ENCODE peak calls at places on chromosomes 6 and 20, in eight cellular contexts. One of them, this sample, is unnamed.

GRCh38 chr6:16683524-16684194 is 77.6 kb downstream of the ATXN1 start:
- DNase-seq in K562: no peak
- DNase-seq in HCT116: peak
- DNase-seq in A549: peak
- DNase-seq in GM12878: no peak
- DNase-seq in HepG2: peak
- DNase-seq in NB4: peak
- DNase-seq in H1: no peak
- DNase-seq in this sample: peak

GRCh38 chr6:45163952-45164766 is 164.0 kb upstream of the RUNX2 start:
- DNase-seq in GM12878: peak
- DNase-seq in H1: no peak
- DNase-seq in K562: no peak
- DNase-seq in HCT116: peak
- DNase-seq in HepG2: no peak
- DNase-seq in NB4: no peak
- DNase-seq in A549: no peak
- DNase-seq in this sample: no peak

GRCh38 chr6:3442444-3443220 is 14.2 kb downstream of the SLC22A23 start:
- DNase-seq in HCT116: no peak
- DNase-seq in H1: no peak
- DNase-seq in GM12878: no peak
- DNase-seq in A549: peak
- DNase-seq in NB4: no peak
- DNase-seq in K562: peak
- DNase-seq in HepG2: no peak
- DNase-seq in this sample: no peak

GRCh38 chr6:75285156-75285639 is 606 bp upstream of the TMEM30A start:
- DNase-seq in A549: no peak
- DNase-seq in HepG2: no peak
- DNase-seq in NB4: peak
- DNase-seq in HCT116: no peak
- DNase-seq in GM12878: no peak
- DNase-seq in K562: no peak
- DNase-seq in H1: no peak
- DNase-seq in this sample: no peak

GRCh38 chr6:158072083-158072721 is 90.5 kb downstream of the SYNJ2 start:
- DNase-seq in K562: peak
- DNase-seq in HCT116: no peak
- DNase-seq in HepG2: peak
- DNase-seq in NB4: peak
- DNase-seq in A549: peak
- DNase-seq in H1: peak
- DNase-seq in GM12878: peak
- DNase-seq in this sample: peak

GRCh38 chr6:66849843-66850242 is 1142.8 kb upstream of the EYS start:
- DNase-seq in GM12878: no peak
- DNase-seq in A549: no peak
- DNase-seq in NB4: no peak
- DNase-seq in K562: no peak
- DNase-seq in HepG2: no peak
- DNase-seq in H1: no peak
- DNase-seq in HCT116: no peak
- DNase-seq in this sample: no peak

GRCh38 chr20:16475225-16475624 is 98.0 kb downstream of the KIF16B start:
- DNase-seq in NB4: no peak
- DNase-seq in GM12878: no peak
- DNase-seq in HepG2: peak
- DNase-seq in A549: peak
- DNase-seq in H1: no peak
- DNase-seq in HCT116: no peak
- DNase-seq in K562: peak
- DNase-seq in this sample: no peak

GRCh38 chr6:159919800-159920199 is 29.0 kb downstream of the MAS1 start:
- DNase-seq in H1: no peak
- DNase-seq in K562: no peak
- DNase-seq in NB4: no peak
- DNase-seq in A549: no peak
- DNase-seq in GM12878: no peak
- DNase-seq in HCT116: no peak
- DNase-seq in HepG2: no peak
- DNase-seq in this sample: no peak

GRCh38 chr6:161168281-161168891 is 105.5 kb downstream of the AGPAT4 start:
- DNase-seq in NB4: no peak
- DNase-seq in K562: peak
- DNase-seq in A549: peak
- DNase-seq in H1: no peak
- DNase-seq in GM12878: no peak
- DNase-seq in HCT116: peak
- DNase-seq in HepG2: no peak
- DNase-seq in this sample: peak

GRCh38 chr6:112522600-112522999 is 175.5 kb downstream of the RFPL4B start:
- DNase-seq in GM12878: no peak
- DNase-seq in HCT116: no peak
- DNase-seq in A549: no peak
- DNase-seq in HepG2: no peak
- DNase-seq in K562: no peak
- DNase-seq in NB4: peak
- DNase-seq in H1: no peak
- DNase-seq in this sample: no peak

GRCh38 chr20:54132612-54133433 is 41.0 kb downstream of the CYP24A1 start:
- DNase-seq in HCT116: peak
- DNase-seq in K562: no peak
- DNase-seq in GM12878: no peak
- DNase-seq in HepG2: peak
- DNase-seq in H1: no peak
- DNase-seq in A549: peak
- DNase-seq in NB4: peak
- DNase-seq in this sample: no peak

GRCh38 chr6:87944541-87944954 is 103.1 kb upstream of the SPACA1 start:
- DNase-seq in H1: no peak
- DNase-seq in GM12878: no peak
- DNase-seq in A549: peak
- DNase-seq in NB4: peak
- DNase-seq in HCT116: no peak
- DNase-seq in K562: peak
- DNase-seq in HepG2: peak
- DNase-seq in this sample: no peak

GRCh38 chr6:40251609-40252008 is 317.3 kb upstream of the MOCS1 start:
- DNase-seq in K562: no peak
- DNase-seq in HCT116: no peak
- DNase-seq in H1: no peak
- DNase-seq in GM12878: peak
- DNase-seq in A549: no peak
- DNase-seq in HepG2: no peak
- DNase-seq in NB4: no peak
- DNase-seq in this sample: no peak

GRCh38 chr6:38688579-38689087 is 14.3 kb downstream of the GLO1 start:
- DNase-seq in GM12878: peak
- DNase-seq in A549: no peak
- DNase-seq in NB4: peak
- DNase-seq in HCT116: no peak
- DNase-seq in H1: no peak
- DNase-seq in HepG2: peak
- DNase-seq in K562: no peak
- DNase-seq in this sample: no peak

GRCh38 chr6:72649032-72649984 is 27.4 kb downstream of the KCNQ5 start:
- DNase-seq in GM12878: peak
- DNase-seq in H1: no peak
- DNase-seq in A549: peak
- DNase-seq in HepG2: no peak
- DNase-seq in K562: no peak
- DNase-seq in HCT116: no peak
- DNase-seq in NB4: no peak
- DNase-seq in this sample: peak

GRCh38 chr6:96852605-96853004 is 15.3 kb upstream of the GPR63 start:
- DNase-seq in K562: no peak
- DNase-seq in H1: no peak
- DNase-seq in HepG2: no peak
- DNase-seq in NB4: no peak
- DNase-seq in HCT116: no peak
- DNase-seq in A549: no peak
- DNase-seq in GM12878: no peak
- DNase-seq in this sample: no peak

GRCh38 chr6:31738048-31738979 is 1.5 kb upstream of the MSH5 start:
- DNase-seq in A549: peak
- DNase-seq in HepG2: peak
- DNase-seq in H1: no peak
- DNase-seq in K562: peak
- DNase-seq in GM12878: peak
- DNase-seq in HCT116: no peak
- DNase-seq in NB4: peak
- DNase-seq in this sample: peak
- H3K4me3 ChIP-seq in A549: peak
- H3K4me3 ChIP-seq in HepG2: peak
- H3K4me3 ChIP-seq in H1: no peak
- H3K4me3 ChIP-seq in K562: peak
- H3K4me3 ChIP-seq in GM12878: peak
- H3K4me3 ChIP-seq in HCT116: peak
- H3K4me3 ChIP-seq in NB4: peak
- H3K4me3 ChIP-seq in this sample: no peak

GRCh38 chr6:42453649-42454427 is 2.1 kb upstream of the TRERF1 start:
- DNase-seq in HCT116: no peak
- DNase-seq in NB4: peak
- DNase-seq in A549: no peak
- DNase-seq in H1: peak
- DNase-seq in GM12878: no peak
- DNase-seq in HepG2: no peak
- DNase-seq in K562: peak
- DNase-seq in this sample: peak
- TF ChIP-seq MAX in HCT116: no peak
- TF ChIP-seq MAX in NB4: peak
- TF ChIP-seq MAX in A549: no peak
- TF ChIP-seq MAX in H1: peak
- TF ChIP-seq MAX in GM12878: no peak
- TF ChIP-seq MAX in HepG2: no peak
- TF ChIP-seq MAX in K562: no peak
- TF ChIP-seq MAX in this sample: no peak

GRCh38 chr6:42552380-42552779 is 11.4 kb upstream of the UBR2 start:
- DNase-seq in HCT116: no peak
- DNase-seq in H1: no peak
- DNase-seq in HepG2: no peak
- DNase-seq in NB4: no peak
- DNase-seq in A549: no peak
- DNase-seq in GM12878: no peak
- DNase-seq in K562: no peak
- DNase-seq in this sample: no peak

GRCh38 chr6:42556462-42556861 is 7.4 kb upstream of the UBR2 start:
- DNase-seq in NB4: peak
- DNase-seq in A549: no peak
- DNase-seq in H1: no peak
- DNase-seq in HCT116: no peak
- DNase-seq in HepG2: no peak
- DNase-seq in K562: no peak
- DNase-seq in GM12878: no peak
- DNase-seq in this sample: no peak

GRCh38 chr6:42551202-42551601 is 12.6 kb upstream of the UBR2 start:
- DNase-seq in GM12878: no peak
- DNase-seq in HepG2: no peak
- DNase-seq in NB4: no peak
- DNase-seq in A549: no peak
- DNase-seq in H1: no peak
- DNase-seq in K562: no peak
- DNase-seq in HCT116: no peak
- DNase-seq in this sample: no peak

GRCh38 chr6:42550277-42550676 is 13.6 kb upstream of the UBR2 start:
- DNase-seq in HepG2: no peak
- DNase-seq in GM12878: no peak
- DNase-seq in HCT116: no peak
- DNase-seq in NB4: no peak
- DNase-seq in A549: no peak
- DNase-seq in H1: no peak
- DNase-seq in K562: no peak
- DNase-seq in this sample: no peak

GRCh38 chr6:42555477-42556457 is 8.1 kb upstream of the UBR2 start:
- DNase-seq in A549: peak
- DNase-seq in H1: no peak
- DNase-seq in HepG2: peak
- DNase-seq in GM12878: no peak
- DNase-seq in K562: peak
- DNase-seq in HCT116: peak
- DNase-seq in NB4: peak
- DNase-seq in this sample: no peak
- TF ChIP-seq POLR2A in A549: no peak
- TF ChIP-seq POLR2A in H1: no peak
- TF ChIP-seq POLR2A in HepG2: no peak
- TF ChIP-seq POLR2A in GM12878: no peak
- TF ChIP-seq POLR2A in K562: no peak
- TF ChIP-seq POLR2A in HCT116: no peak
- TF ChIP-seq POLR2A in NB4: no peak
- TF ChIP-seq POLR2A in this sample: no peak

DNA sequence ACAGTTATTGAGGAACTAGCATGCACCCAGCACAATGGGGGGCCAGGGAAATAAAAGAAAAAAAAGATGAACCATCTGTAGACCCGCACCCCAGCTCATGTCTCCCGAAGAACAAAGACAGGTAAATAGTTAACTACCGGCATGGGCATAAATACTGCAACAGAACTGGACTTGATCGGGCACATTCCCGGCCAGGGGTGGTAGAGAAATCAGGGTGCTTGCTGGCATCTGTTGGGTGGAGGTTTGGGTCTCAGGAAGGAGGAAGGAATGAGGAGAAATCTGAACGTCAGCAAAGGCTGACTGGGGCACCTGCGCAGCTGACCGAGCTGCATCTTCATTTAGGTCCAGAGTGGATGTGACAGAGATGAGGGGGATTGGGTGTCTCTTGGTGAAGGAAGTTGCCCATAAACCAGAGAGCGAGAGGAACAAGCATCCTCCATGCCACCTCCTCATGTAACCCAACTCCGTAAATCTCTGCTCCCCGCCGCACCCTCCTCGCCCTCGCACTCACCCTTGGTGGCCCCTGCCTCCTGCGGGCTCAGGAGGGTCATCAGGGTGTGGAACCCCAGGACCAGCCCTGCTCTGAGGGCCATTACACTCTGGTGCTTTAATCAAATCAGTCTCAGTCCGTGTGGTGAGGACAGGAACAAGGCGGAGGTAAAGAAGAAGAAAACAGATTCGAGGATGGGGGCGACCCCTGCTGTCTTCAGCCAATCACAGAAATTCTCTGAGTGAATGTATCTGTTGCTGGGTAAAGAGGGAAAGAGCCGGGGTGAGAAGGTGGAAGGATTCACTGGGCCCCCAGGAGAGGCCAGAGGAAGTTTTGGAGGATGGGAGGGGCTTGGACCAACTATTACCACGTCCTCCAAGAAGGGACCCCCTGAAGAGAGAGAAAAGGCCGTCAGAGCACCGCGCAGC is at the start of gene HLA-DOA:
- DNase-seq in NB4: peak
- DNase-seq in HCT116: peak
- DNase-seq in HepG2: no peak
- DNase-seq in A549: peak
- DNase-seq in GM12878: peak
- DNase-seq in H1: peak
- DNase-seq in K562: no peak
- DNase-seq in this sample: peak
- H3K4me3 ChIP-seq in NB4: no peak
- H3K4me3 ChIP-seq in HCT116: no peak
- H3K4me3 ChIP-seq in HepG2: no peak
- H3K4me3 ChIP-seq in A549: no peak
- H3K4me3 ChIP-seq in GM12878: peak
- H3K4me3 ChIP-seq in H1: peak
- H3K4me3 ChIP-seq in K562: no peak
- H3K4me3 ChIP-seq in this sample: no peak